ENCODE peak calls at places on chromosomes 2 and 18, in five cellular contexts. One of them, this sample, is unnamed.
A peak's percentile ranks its signal among the peaks of the same experiment; 100 is the strongest.

GRCh38 chr2:234823877-234824376 is 127.9 kb upstream of the SH3BP4 start:
- DNase-seq in cardiac muscle cell: peak; percentile 95
- DNase-seq in transverse colon: no peak
- DNase-seq in dorsolateral prefrontal cortex: no peak
- DNase-seq in fibroblast of the aortic adventitia: peak; percentile 99
- DNase-seq in this sample: no peak

GRCh38 chr2:30684026-30684425 is 123.2 kb downstream of the CAPN13 start:
- DNase-seq in cardiac muscle cell: no peak
- DNase-seq in transverse colon: no peak
- DNase-seq in dorsolateral prefrontal cortex: no peak
- DNase-seq in fibroblast of the aortic adventitia: no peak
- DNase-seq in this sample: no peak

GRCh38 chr18:48548404-48548771 is 9.6 kb downstream of the CTIF start:
- DNase-seq in cardiac muscle cell: peak; percentile 80
- DNase-seq in transverse colon: no peak
- DNase-seq in dorsolateral prefrontal cortex: no peak
- DNase-seq in fibroblast of the aortic adventitia: peak; percentile 87
- DNase-seq in this sample: no peak

GRCh38 chr2:31347788-31348187 is 66.8 kb downstream of the XDH start:
- DNase-seq in cardiac muscle cell: peak; percentile 77
- DNase-seq in transverse colon: no peak
- DNase-seq in dorsolateral prefrontal cortex: no peak
- DNase-seq in fibroblast of the aortic adventitia: peak; percentile 76
- DNase-seq in this sample: no peak

GRCh38 chr2:230721712-230722111 is 9.1 kb downstream of the CAB39 start:
- DNase-seq in cardiac muscle cell: peak; percentile 60
- DNase-seq in transverse colon: no peak
- DNase-seq in dorsolateral prefrontal cortex: no peak
- DNase-seq in fibroblast of the aortic adventitia: no peak
- DNase-seq in this sample: no peak

GRCh38 chr2:65754219-65754618 is 321.8 kb upstream of the SPRED2 start:
- DNase-seq in cardiac muscle cell: peak; percentile 17
- DNase-seq in transverse colon: no peak
- DNase-seq in dorsolateral prefrontal cortex: no peak
- DNase-seq in fibroblast of the aortic adventitia: peak; percentile 16
- DNase-seq in this sample: no peak

GRCh38 chr2:111226797-111227700 is 106.3 kb downstream of the BCL2L11 start:
- DNase-seq in cardiac muscle cell: peak; percentile 75
- DNase-seq in transverse colon: no peak
- DNase-seq in dorsolateral prefrontal cortex: no peak
- DNase-seq in fibroblast of the aortic adventitia: peak; percentile 63
- DNase-seq in this sample: no peak

GRCh38 chr2:205650450-205650849 is 31.9 kb upstream of the NRP2 start:
- DNase-seq in cardiac muscle cell: peak; percentile 71
- DNase-seq in transverse colon: no peak
- DNase-seq in dorsolateral prefrontal cortex: no peak
- DNase-seq in fibroblast of the aortic adventitia: peak; percentile 89
- DNase-seq in this sample: no peak

GRCh38 chr2:25758348-25758747 is 85.0 kb upstream of the DTNB start:
- DNase-seq in cardiac muscle cell: no peak
- DNase-seq in transverse colon: no peak
- DNase-seq in dorsolateral prefrontal cortex: no peak
- DNase-seq in fibroblast of the aortic adventitia: no peak
- DNase-seq in this sample: no peak

GRCh38 chr2:61116302-61116701 is 45.7 kb upstream of the C2orf74 start:
- DNase-seq in cardiac muscle cell: no peak
- DNase-seq in transverse colon: no peak
- DNase-seq in dorsolateral prefrontal cortex: no peak
- DNase-seq in fibroblast of the aortic adventitia: no peak
- DNase-seq in this sample: no peak

GRCh38 chr18:77899972-77900754 is 650.5 kb downstream of the GALR1 start:
- DNase-seq in cardiac muscle cell: peak; percentile 44
- DNase-seq in transverse colon: peak; percentile 14
- DNase-seq in dorsolateral prefrontal cortex: no peak
- DNase-seq in fibroblast of the aortic adventitia: no peak
- DNase-seq in this sample: peak; percentile 74

GRCh38 chr2:32697156-32697555 is 69.3 kb downstream of the TTC27 start:
- DNase-seq in cardiac muscle cell: peak; percentile 83
- DNase-seq in transverse colon: no peak
- DNase-seq in dorsolateral prefrontal cortex: no peak
- DNase-seq in fibroblast of the aortic adventitia: peak; percentile 96
- DNase-seq in this sample: no peak

GRCh38 chr2:96148410-96149217 is 3.4 kb upstream of the DUSP2 start:
- DNase-seq in cardiac muscle cell: peak; percentile 95
- DNase-seq in transverse colon: peak; percentile 88
- DNase-seq in dorsolateral prefrontal cortex: peak; percentile 75
- DNase-seq in fibroblast of the aortic adventitia: peak; percentile 84
- DNase-seq in this sample: peak; percentile 67

GRCh38 chr2:143688248-143688647 is 559.0 kb downstream of the ARHGAP15 start:
- DNase-seq in cardiac muscle cell: no peak
- DNase-seq in transverse colon: no peak
- DNase-seq in dorsolateral prefrontal cortex: no peak
- DNase-seq in fibroblast of the aortic adventitia: no peak
- DNase-seq in this sample: no peak

GRCh38 chr2:25297738-25298137 is 44.0 kb downstream of the DNMT3A start:
- DNase-seq in cardiac muscle cell: no peak
- DNase-seq in transverse colon: no peak
- DNase-seq in dorsolateral prefrontal cortex: no peak
- DNase-seq in fibroblast of the aortic adventitia: no peak
- DNase-seq in this sample: peak; percentile 26

GRCh38 chr2:143110759-143111428 is 18.3 kb upstream of the ARHGAP15 start:
- DNase-seq in cardiac muscle cell: peak; percentile 78
- DNase-seq in transverse colon: peak; percentile 60
- DNase-seq in dorsolateral prefrontal cortex: no peak
- DNase-seq in fibroblast of the aortic adventitia: peak; percentile 77
- DNase-seq in this sample: peak; percentile 65

GRCh38 chr2:34787341-34787740 is 1188.2 kb upstream of the FAM98A start:
- DNase-seq in cardiac muscle cell: no peak
- DNase-seq in transverse colon: no peak
- DNase-seq in dorsolateral prefrontal cortex: no peak
- DNase-seq in fibroblast of the aortic adventitia: no peak
- DNase-seq in this sample: no peak

GRCh38 chr2:1923557-1923956 is 179.2 kb upstream of the PXDN start:
- DNase-seq in cardiac muscle cell: no peak
- DNase-seq in transverse colon: no peak
- DNase-seq in dorsolateral prefrontal cortex: no peak
- DNase-seq in fibroblast of the aortic adventitia: no peak
- DNase-seq in this sample: no peak

GRCh38 chr2:15363142-15363541 is 198.0 kb downstream of the NBAS start:
- DNase-seq in cardiac muscle cell: peak; percentile 29
- DNase-seq in transverse colon: no peak
- DNase-seq in dorsolateral prefrontal cortex: no peak
- DNase-seq in fibroblast of the aortic adventitia: peak; percentile 48
- DNase-seq in this sample: no peak

GRCh38 chr18:36189486-36189885 is 2.2 kb downstream of the MOCOS start:
- DNase-seq in cardiac muscle cell: no peak
- DNase-seq in transverse colon: no peak
- DNase-seq in dorsolateral prefrontal cortex: no peak
- DNase-seq in fibroblast of the aortic adventitia: no peak
- DNase-seq in this sample: no peak

GRCh38 chr2:102735431-102736130 is 26.2 kb upstream of the TMEM182 start:
- DNase-seq in cardiac muscle cell: peak; percentile 30
- DNase-seq in transverse colon: peak; percentile 49
- DNase-seq in dorsolateral prefrontal cortex: no peak
- DNase-seq in fibroblast of the aortic adventitia: peak; percentile 7
- DNase-seq in this sample: peak; percentile 12

GRCh38 chr2:55718165-55719008 is 24.7 kb upstream of the PNPT1 start:
- DNase-seq in cardiac muscle cell: peak; percentile 86
- DNase-seq in transverse colon: peak; percentile 40
- DNase-seq in dorsolateral prefrontal cortex: no peak
- DNase-seq in fibroblast of the aortic adventitia: peak; percentile 88
- DNase-seq in this sample: peak; percentile 69

GRCh38 chr18:24212939-24213338 is 74.1 kb downstream of the CABYR start:
- DNase-seq in cardiac muscle cell: peak; percentile 63
- DNase-seq in transverse colon: no peak
- DNase-seq in dorsolateral prefrontal cortex: no peak
- DNase-seq in fibroblast of the aortic adventitia: peak; percentile 72
- DNase-seq in this sample: no peak

GRCh38 chr2:235066895-235067294 is 115.1 kb downstream of the SH3BP4 start:
- DNase-seq in cardiac muscle cell: no peak
- DNase-seq in transverse colon: no peak
- DNase-seq in dorsolateral prefrontal cortex: no peak
- DNase-seq in fibroblast of the aortic adventitia: no peak
- DNase-seq in this sample: no peak

GRCh38 chr2:202909394-202910192 is 1.9 kb downstream of the WDR12 start:
- DNase-seq in cardiac muscle cell: peak; percentile 39
- DNase-seq in transverse colon: no peak
- DNase-seq in dorsolateral prefrontal cortex: no peak
- DNase-seq in fibroblast of the aortic adventitia: no peak
- DNase-seq in this sample: no peak

GRCh38 chr2:222608081-222608480 is 47.8 kb downstream of the FARSB start:
- DNase-seq in cardiac muscle cell: no peak
- DNase-seq in transverse colon: no peak
- DNase-seq in dorsolateral prefrontal cortex: no peak
- DNase-seq in fibroblast of the aortic adventitia: no peak
- DNase-seq in this sample: no peak

GRCh38 chr2:222609391-222609790 is 46.5 kb downstream of the FARSB start:
- DNase-seq in cardiac muscle cell: peak; percentile 50
- DNase-seq in transverse colon: no peak
- DNase-seq in dorsolateral prefrontal cortex: no peak
- DNase-seq in fibroblast of the aortic adventitia: peak; percentile 49
- DNase-seq in this sample: no peak

GRCh38 chr2:222610746-222611145 is 45.1 kb downstream of the FARSB start:
- DNase-seq in cardiac muscle cell: peak; percentile 34
- DNase-seq in transverse colon: no peak
- DNase-seq in dorsolateral prefrontal cortex: no peak
- DNase-seq in fibroblast of the aortic adventitia: peak; percentile 12
- DNase-seq in this sample: no peak

GRCh38 chr2:222603501-222603900 is 52.4 kb downstream of the FARSB start:
- DNase-seq in cardiac muscle cell: no peak
- DNase-seq in transverse colon: no peak
- DNase-seq in dorsolateral prefrontal cortex: no peak
- DNase-seq in fibroblast of the aortic adventitia: no peak
- DNase-seq in this sample: no peak

DNA sequence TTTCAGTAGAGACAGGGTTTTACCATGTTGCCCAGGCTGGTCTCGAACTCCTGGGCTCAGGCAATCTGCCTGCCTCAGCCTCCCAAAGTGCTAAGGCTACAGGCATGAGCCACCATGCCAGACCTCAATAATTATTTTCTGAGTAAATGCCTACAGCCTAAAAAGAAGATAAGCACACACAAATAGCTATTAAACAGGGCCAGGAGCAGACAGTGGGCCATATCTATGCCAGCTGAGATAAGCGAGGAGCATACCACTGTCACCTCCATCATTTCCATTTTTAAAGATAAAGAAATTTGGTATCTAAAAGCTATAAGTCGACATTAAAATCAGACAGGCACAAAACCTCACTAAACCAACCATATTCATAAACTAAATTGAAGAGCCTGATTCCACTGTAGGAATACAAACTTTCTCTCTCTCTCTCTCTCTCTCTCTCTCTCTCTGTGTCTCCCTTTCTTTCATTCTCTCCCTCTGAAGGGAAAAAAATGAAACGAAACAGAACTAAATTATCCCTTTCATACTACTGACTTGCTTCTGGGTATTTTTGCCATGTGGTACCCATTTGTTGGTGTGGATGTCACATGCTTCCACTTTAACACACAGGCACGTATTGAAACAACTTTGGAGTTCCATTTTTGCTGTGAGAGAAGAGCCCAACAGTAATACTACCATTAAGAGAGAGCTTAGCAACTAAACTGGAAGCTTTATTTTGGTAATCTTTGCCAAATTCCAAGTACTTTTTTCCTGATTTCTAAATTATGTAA is 51.0 kb downstream of the FARSB start:
- DNase-seq in cardiac muscle cell: no peak
- DNase-seq in transverse colon: no peak
- DNase-seq in dorsolateral prefrontal cortex: no peak
- DNase-seq in fibroblast of the aortic adventitia: no peak
- DNase-seq in this sample: no peak
- TF ChIP-seq CTCF in cardiac muscle cell: no peak
- TF ChIP-seq CTCF in transverse colon: no peak
- TF ChIP-seq CTCF in dorsolateral prefrontal cortex: no peak
- TF ChIP-seq CTCF in fibroblast of the aortic adventitia: no peak
- TF ChIP-seq CTCF in this sample: no peak

GRCh38 chr2:10332402-10333246 is 29.9 kb downstream of the HPCAL1 start:
- DNase-seq in cardiac muscle cell: no peak
- DNase-seq in transverse colon: no peak
- DNase-seq in dorsolateral prefrontal cortex: no peak
- DNase-seq in fibroblast of the aortic adventitia: no peak
- DNase-seq in this sample: no peak
- TF ChIP-seq CTCF in cardiac muscle cell: no peak
- TF ChIP-seq CTCF in transverse colon: no peak
- TF ChIP-seq CTCF in dorsolateral prefrontal cortex: no peak
- TF ChIP-seq CTCF in fibroblast of the aortic adventitia: no peak
- TF ChIP-seq CTCF in this sample: no peak

DNA sequence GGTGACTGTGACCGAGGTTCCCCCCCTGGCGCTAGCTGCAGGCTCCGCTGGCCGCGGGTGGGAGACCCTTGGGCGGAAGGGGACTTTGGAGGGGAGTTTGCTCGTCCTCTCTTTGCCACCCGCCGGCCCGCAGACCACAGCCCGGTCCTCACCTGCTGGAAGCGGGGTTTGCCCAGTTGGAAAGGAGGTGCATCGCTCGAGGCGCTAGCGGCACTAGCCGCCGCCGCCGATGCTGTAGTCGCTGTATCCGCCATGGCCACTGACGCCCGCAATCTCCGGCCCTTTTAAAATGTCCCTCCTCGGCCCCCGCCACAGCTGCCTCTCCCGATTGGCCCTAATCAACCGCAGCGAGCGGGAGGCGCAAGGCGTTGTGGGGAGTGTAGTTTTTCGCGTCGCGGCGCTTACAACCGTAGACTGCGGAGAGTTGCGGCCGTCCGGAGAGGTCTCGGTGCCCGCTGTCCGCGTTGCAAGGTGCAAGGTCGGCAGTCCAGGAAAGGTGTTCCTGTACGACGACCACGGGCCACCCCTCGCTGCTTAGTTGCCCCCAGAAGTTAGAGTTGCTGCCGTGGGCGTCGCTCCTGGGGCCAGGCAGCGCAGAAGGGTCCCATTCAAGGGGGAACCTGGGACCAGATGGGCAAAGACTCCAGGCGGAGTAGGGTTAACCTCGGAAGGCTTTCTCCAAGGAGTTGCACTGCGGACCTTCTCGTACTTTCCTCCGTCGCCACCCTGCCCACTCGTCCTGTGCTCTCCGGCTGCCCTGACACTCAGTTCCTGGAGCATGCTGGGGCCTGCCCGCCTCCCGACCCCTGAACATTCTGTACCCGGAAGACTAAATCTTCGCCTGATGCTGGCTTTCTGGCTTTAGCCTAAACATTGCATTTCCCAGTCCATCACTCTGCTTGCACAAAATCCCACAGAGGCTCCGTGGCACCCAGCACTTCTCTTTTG is at the start of gene SFXN5:
- DNase-seq in cardiac muscle cell: peak; percentile 95
- DNase-seq in transverse colon: peak; percentile 95
- DNase-seq in dorsolateral prefrontal cortex: peak; percentile 95
- DNase-seq in fibroblast of the aortic adventitia: peak; percentile 89
- DNase-seq in this sample: peak; percentile 92
- TF ChIP-seq CTCF in cardiac muscle cell: peak; percentile 15
- TF ChIP-seq CTCF in transverse colon: no peak
- TF ChIP-seq CTCF in dorsolateral prefrontal cortex: no peak
- TF ChIP-seq CTCF in fibroblast of the aortic adventitia: peak; percentile 43
- TF ChIP-seq CTCF in this sample: no peak

DNA sequence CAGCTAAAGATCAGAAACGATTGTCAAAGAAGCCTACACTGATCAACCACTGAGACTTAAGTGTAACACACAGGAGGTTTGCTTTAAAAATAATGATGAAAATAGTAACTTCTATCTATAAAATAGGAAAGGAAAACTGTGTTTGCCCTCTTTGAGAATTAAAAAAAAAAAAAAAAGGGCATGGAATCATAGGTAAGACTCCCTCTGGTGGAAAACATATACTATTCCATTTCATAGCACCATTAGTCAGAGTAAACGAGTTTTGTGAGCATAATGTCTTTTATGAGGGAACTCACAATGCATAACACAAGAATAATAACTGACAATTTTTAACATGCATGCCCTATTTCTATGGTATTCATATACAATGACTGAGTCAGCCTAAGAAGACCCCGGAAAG is 36.3 kb downstream of the SLC35F5 start:
- DNase-seq in cardiac muscle cell: peak; percentile 37
- DNase-seq in transverse colon: no peak
- DNase-seq in dorsolateral prefrontal cortex: no peak
- DNase-seq in fibroblast of the aortic adventitia: peak; percentile 27
- DNase-seq in this sample: no peak
- TF ChIP-seq CTCF in cardiac muscle cell: peak; percentile 50
- TF ChIP-seq CTCF in transverse colon: peak; percentile 33
- TF ChIP-seq CTCF in dorsolateral prefrontal cortex: peak; percentile 25
- TF ChIP-seq CTCF in fibroblast of the aortic adventitia: peak; percentile 51
- TF ChIP-seq CTCF in this sample: peak; percentile 26

This sample was measured in nephron progenitor cell.